ENCODE peak calls at places on chromosomes 13 and 19, in nine cellular contexts. P is activated CD4-positive, CD25-positive, alpha-beta regulatory T cell; M is MCF 10A; I is activated CD8-positive, alpha-beta T cell treated with anti-CD3 and anti-CD28 coated beads, Interleukin-2, amount 10 ng/mL, durations not matched to agents 7 days and 5 days; V is brain microvascular endothelial cell; A is kidney glomerular epithelial cell; K is activated CD4-positive, alpha-beta T cell treated with anti-CD3 and anti-CD28 coated beads, Interleukin-2, amount 10 ng/mL, durations not matched to agents 7 days and 5 days; E is activated T-helper 2 cell treated with anti-CD3 and anti-CD28 coated beads, Interferon-gamma antibody, Interleukin-2, Interleukin-4, amounts not matched to agents 10 μg/mL and 5 μg/mL and 100 μg/mL, durations not matched to agents 14 hours and 24 hours and 36 hours; B is activated T-helper 1 cell treated with Interleukin-2 at 50 U/mL for 16 hours. N is an unnamed sample.

GRCh38 chr13:102793583-102794355 is 5.0 kb downstream of the POGLUT2 start:
- DNase-seq in P (no peak), M (no peak), I (no peak), V (no peak), A (no peak), K (no peak), E (no peak), B (no peak), N (no peak)

GRCh38 chr19:49157445-49158224 is at the start of gene TRPM4:
- DNase-seq in P (peak; percentile 13), M (peak; percentile 88), I (peak; percentile 64), V (peak; percentile 74), A (peak; percentile 40), K (peak; percentile 49), E (peak; percentile 54), B (no peak), N (no peak)

GRCh38 chr13:46473806-46474205 is 79.2 kb upstream of the LRCH1 start:
- DNase-seq in P (no peak), M (no peak), I (no peak), V (no peak), A (no peak), K (no peak), E (no peak), B (no peak), N (no peak)

GRCh38 chr13:100130092-100130491 is 41.2 kb downstream of the PCCA start:
- DNase-seq in P (no peak), M (no peak), I (no peak), V (no peak), A (no peak), K (no peak), E (no peak), B (no peak), N (no peak)

GRCh38 chr19:40798997-40799557 is at the start of gene EGLN2:
- DNase-seq in P (no peak), M (no peak), I (no peak), V (no peak), A (no peak), K (no peak), E (no peak), B (no peak), N (no peak)

GRCh38 chr19:33906578-33907335 is 110.1 kb downstream of the KCTD15 start:
- DNase-seq in P (no peak), M (peak; percentile 27), I (no peak), V (peak; percentile 25), A (no peak), K (no peak), E (no peak), B (no peak), N (no peak)

GRCh38 chr13:50589651-50590054 is 253.8 kb downstream of the DLEU7 start:
- DNase-seq in P (no peak), M (peak; percentile 77), I (no peak), V (peak; percentile 82), A (peak; percentile 75), K (no peak), E (no peak), B (no peak), N (peak; percentile 49)

GRCh38 chr13:70809588-70809987 is 701.3 kb upstream of the KLHL1 start:
- DNase-seq in P (no peak), M (no peak), I (no peak), V (no peak), A (no peak), K (no peak), E (no peak), B (no peak), N (no peak)

GRCh38 chr19:46000497-46001246 is 5.4 kb downstream of the CCDC61 start:
- DNase-seq in P (peak; percentile 46), M (peak; percentile 9), I (peak; percentile 82), V (no peak), A (no peak), K (peak; percentile 79), E (peak; percentile 53), B (peak; percentile 55), N (no peak)

GRCh38 chr13:28320884-28321574 is 173.9 kb downstream of the FLT1 start:
- DNase-seq in P (no peak), M (no peak), I (no peak), V (no peak), A (no peak), K (no peak), E (no peak), B (no peak), N (no peak)

GRCh38 chr13:23616228-23616627 is 46.0 kb downstream of the TNFRSF19 start:
- DNase-seq in P (no peak), M (no peak), I (no peak), V (no peak), A (no peak), K (no peak), E (no peak), B (no peak), N (no peak)

GRCh38 chr19:52963229-52963760 is 614 bp upstream of the ZNF816 start:
- DNase-seq in P (no peak), M (no peak), I (peak; percentile 30), V (no peak), A (peak; percentile 29), K (no peak), E (no peak), B (no peak), N (no peak)

GRCh38 chr19:8483165-8483564 is 19.3 kb downstream of the PRAM1 start:
- DNase-seq in P (no peak), M (no peak), I (no peak), V (no peak), A (no peak), K (no peak), E (no peak), B (no peak), N (no peak)

GRCh38 chr13:86710013-86710412 is 910.8 kb upstream of the SLITRK6 start:
- DNase-seq in P (no peak), M (no peak), I (no peak), V (no peak), A (no peak), K (no peak), E (no peak), B (no peak), N (no peak)

GRCh38 chr19:18312021-18312534 is 10.8 kb downstream of the LSM4 start:
- DNase-seq in P (no peak), M (no peak), I (no peak), V (no peak), A (no peak), K (no peak), E (no peak), B (no peak), N (no peak)

GRCh38 chr13:112715715-112716460 is 26.1 kb downstream of the ATP11A start:
- DNase-seq in P (no peak), M (no peak), I (no peak), V (no peak), A (no peak), K (no peak), E (no peak), B (no peak), N (no peak)

GRCh38 chr13:111241862-111242261 is 78.6 kb upstream of the TEX29 start:
- DNase-seq in P (no peak), M (no peak), I (no peak), V (peak; percentile 40), A (no peak), K (no peak), E (no peak), B (no peak), N (no peak)